ENCODE peak calls at places on chromosomes 5 and 9, in eight cellular contexts. E is fibroblast of mammary gland, H is aorta, L is mucosa of descending colon, V is ovary, X is brain microvascular endothelial cell, O is left ventricle myocardium inferior, R is bronchial epithelial cell. F is an unnamed sample.

GRCh38 chr5:105956456-105957177 is 1714.1 kb downstream of the EFNA5 start:
- DNase-seq in H (no peak), V (no peak), R (peak), O (no peak), X (no peak), E (no peak), L (no peak), F (peak)

GRCh38 chr5:143188083-143188482 is 215.4 kb downstream of the NR3C1 start:
- DNase-seq in X (no peak), O (no peak), H (no peak), V (no peak), L (no peak), E (no peak), R (no peak), F (no peak)

GRCh38 chr5:88923623-88924619 is 40.9 kb upstream of the MEF2C start:
- DNase-seq in V (no peak), L (no peak), R (no peak), E (no peak), H (no peak), O (no peak), X (no peak), F (no peak)

GRCh38 chr5:93294184-93294583 is 286.8 kb downstream of the NR2F1-AS1 start:
- DNase-seq in V (no peak), H (no peak), E (peak), O (no peak), L (no peak), X (no peak), R (peak), F (peak)

GRCh38 chr5:151905639-151906038 is 19.0 kb downstream of the GLRA1 start:
- DNase-seq in L (no peak), O (no peak), E (no peak), R (peak), V (no peak), X (peak), H (no peak), F (peak)

GRCh38 chr5:5800801-5801761 is 378.6 kb downstream of the ICE1 start:
- DNase-seq in R (no peak), X (no peak), O (peak), L (no peak), H (no peak), V (no peak), E (no peak), F (no peak)

GRCh38 chr5:109141499-109142200 is 268.1 kb downstream of the PJA2 start:
- DNase-seq in H (peak), L (no peak), V (no peak), R (no peak), E (peak), O (no peak), X (peak), F (no peak)

GRCh38 chr9:124810513-124811355 is 33.8 kb downstream of the OLFML2A start:
- DNase-seq in H (no peak), L (no peak), E (peak), R (peak), O (no peak), V (no peak), X (peak), F (peak)

DNA sequence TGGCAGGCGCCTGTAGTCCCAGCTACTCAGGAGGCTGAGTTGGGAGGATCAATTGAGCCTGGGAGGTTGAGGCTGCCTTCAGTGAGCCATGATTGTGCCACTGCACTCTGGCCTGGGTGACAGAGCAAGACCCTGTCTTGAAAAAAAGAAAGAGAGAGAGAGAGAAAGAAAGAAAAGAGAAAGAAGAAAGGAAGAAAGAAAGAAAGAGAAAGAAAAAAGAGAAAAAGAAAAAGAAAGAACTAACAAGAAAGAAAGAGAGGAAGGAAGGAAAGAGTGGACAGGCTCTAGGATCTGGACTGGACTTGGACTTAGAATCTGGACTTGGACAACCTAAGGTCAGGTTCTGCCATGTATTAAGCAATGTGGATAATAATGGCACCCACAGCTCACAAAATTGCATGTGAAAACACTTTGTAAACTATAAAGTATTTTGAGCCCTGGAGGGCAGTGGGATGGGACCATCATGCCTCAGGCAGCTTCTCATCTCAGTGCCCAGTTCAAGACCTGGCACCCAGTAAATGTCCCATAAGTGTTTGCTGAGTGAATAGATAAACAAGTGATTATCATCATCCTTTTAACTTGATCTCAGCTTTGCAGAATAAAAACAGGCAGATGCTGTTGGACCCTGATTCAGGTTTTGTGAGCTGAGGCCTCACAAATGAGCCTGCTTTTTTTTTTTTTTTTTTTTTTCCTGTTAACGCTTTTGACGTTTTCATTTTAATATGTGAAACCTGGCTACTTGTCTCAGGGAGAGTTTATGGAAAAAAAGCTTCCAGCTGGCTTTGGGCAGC is 12.8 kb upstream of the PHF19 start:
- DNase-seq in X (no peak), R (no peak), O (no peak), E (no peak), L (no peak), H (no peak), V (no peak), F (no peak)
- H3K4me3 ChIP-seq in X (no peak), R (no peak), O (no peak), E (no peak), L (no peak), H (no peak), V (no peak), F (no peak)

DNA sequence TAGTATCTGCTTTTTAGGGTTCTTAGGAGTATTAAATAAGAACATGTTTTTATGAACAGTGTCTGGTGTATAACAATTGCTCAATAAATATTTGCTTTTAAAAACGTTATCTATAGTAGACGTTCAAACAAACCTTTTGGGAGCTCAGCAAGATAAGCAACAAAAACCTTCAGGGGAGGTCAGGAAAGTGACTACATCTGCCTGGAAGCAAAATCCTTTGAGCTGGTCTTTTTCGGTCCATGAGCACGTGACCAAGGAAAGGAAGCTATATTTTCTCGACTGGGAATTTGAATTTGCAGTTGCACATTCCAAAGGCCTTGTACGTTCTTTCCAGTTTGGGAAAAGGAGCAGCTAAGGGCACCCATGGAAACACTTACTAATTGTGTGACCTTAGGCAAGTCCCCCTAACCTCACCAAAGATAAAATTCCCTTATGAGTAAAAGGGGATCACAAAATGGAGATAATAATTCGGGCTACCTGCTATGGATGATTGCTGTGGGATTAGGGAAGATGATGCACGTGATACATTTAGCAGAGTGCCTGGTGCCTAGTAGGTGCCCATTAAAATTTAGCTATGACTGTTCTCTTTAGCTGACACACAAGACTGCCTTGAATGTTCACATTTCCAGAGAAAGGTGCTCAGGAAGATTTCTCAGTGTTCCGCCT is 45.4 kb downstream of the PTTG1 start:
- DNase-seq in V (no peak), X (peak), R (no peak), E (peak), L (no peak), H (no peak), O (no peak), F (peak)
- H3K4me3 ChIP-seq in V (no peak), X (no peak), R (no peak), E (no peak), L (no peak), H (no peak), O (peak), F (no peak)

GRCh38 chr9:18480649-18481048 is 6.7 kb downstream of the ADAMTSL1 start:
- DNase-seq in X (no peak), H (no peak), O (no peak), L (no peak), E (peak), R (no peak), V (no peak), F (no peak)

GRCh38 chr9:18477719-18478118 is 3.8 kb downstream of the ADAMTSL1 start:
- DNase-seq in H (no peak), X (no peak), R (no peak), E (no peak), V (no peak), L (no peak), O (no peak), F (no peak)

GRCh38 chr9:18477121-18477705 is 3.3 kb downstream of the ADAMTSL1 start:
- DNase-seq in X (no peak), H (no peak), O (no peak), R (no peak), L (no peak), E (no peak), V (no peak), F (no peak)

GRCh38 chr9:18479405-18479804 is 5.5 kb downstream of the ADAMTSL1 start:
- DNase-seq in R (no peak), H (no peak), L (no peak), X (no peak), O (no peak), V (no peak), E (peak), F (no peak)

DNA sequence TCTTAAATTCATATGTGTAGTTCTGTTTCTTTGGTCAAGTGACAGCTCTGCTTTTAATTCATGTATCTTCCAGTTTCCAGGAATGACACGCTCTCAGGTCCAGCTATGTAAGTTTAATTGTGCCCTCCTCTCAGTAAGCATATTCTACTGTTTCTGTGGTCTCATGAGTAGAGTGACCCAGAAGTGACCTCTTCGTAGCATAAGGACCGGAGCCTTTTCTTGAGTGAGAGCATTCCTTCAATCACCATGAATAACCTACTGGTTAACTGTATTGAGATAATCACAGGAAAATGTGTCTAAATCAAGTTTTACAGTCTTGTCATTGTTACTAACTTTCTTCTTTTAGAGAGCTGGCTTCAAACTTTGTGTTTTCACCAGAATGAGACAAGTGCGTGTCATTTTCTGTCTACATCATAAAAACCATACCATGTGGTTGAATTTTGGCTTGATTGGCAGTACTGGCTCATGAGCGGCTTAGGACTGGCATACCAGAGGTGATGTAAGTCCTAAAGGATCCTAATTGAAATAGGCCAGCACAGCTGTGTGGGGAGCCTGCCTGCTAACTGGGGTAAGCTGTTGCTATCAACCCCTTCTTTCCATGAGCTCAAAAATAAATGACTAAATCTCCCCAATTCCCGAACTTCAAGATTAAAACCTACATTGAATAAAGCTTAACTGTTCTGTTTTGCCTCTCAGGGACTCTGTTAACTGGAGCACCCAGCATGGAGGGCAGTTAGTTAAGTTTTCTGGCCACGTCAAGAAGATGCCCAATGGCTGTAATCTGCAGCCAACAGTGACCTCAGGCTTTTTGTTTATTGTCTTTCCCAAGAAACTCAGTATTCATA is 4.8 kb downstream of the ADAMTSL1 start:
- DNase-seq in E (peak), V (no peak), H (peak), L (no peak), O (no peak), R (no peak), X (peak), F (no peak)
- H3K4me3 ChIP-seq in E (peak), V (no peak), H (no peak), L (no peak), O (no peak), R (no peak), X (no peak), F (no peak)

GRCh38 chr9:101398930-101399640 is 434 bp downstream of the ZNF189 start:
- DNase-seq in V (peak), L (no peak), R (no peak), O (no peak), H (no peak), X (no peak), E (no peak), F (peak)

GRCh38 chr9:101397746-101398334 is 578 bp downstream of the MRPL50 start:
- DNase-seq in R (no peak), L (no peak), V (no peak), X (no peak), E (peak), H (no peak), O (no peak), F (peak)

GRCh38 chr9:101399641-101399965 is 952 bp downstream of the ZNF189 start:
- DNase-seq in V (no peak), O (no peak), H (no peak), R (no peak), L (no peak), X (no peak), E (peak), F (no peak)

GRCh38 chr9:101398335-101398929 is at the start of the genes MRPL50 and ZNF189:
- DNase-seq in L (peak), X (peak), V (peak), E (peak), H (peak), R (peak), O (peak), F (peak)

GRCh38 chr9:101400120-101400519 is 1.5 kb downstream of the ZNF189 start:
- DNase-seq in O (peak), R (no peak), E (peak), X (peak), H (peak), V (no peak), L (no peak), F (no peak)
- H3K4me3 ChIP-seq in O (peak), R (no peak), E (peak), X (peak), H (peak), V (no peak), L (no peak), F (peak)

GRCh38 chr5:1294839-1295649 is at the start of gene TERT:
- DNase-seq in E (no peak), O (no peak), X (no peak), R (no peak), H (peak), V (no peak), L (peak), F (no peak)
- H3K4me3 ChIP-seq in E (no peak), O (peak), X (no peak), R (no peak), H (no peak), V (no peak), L (no peak), F (no peak)

DNA sequence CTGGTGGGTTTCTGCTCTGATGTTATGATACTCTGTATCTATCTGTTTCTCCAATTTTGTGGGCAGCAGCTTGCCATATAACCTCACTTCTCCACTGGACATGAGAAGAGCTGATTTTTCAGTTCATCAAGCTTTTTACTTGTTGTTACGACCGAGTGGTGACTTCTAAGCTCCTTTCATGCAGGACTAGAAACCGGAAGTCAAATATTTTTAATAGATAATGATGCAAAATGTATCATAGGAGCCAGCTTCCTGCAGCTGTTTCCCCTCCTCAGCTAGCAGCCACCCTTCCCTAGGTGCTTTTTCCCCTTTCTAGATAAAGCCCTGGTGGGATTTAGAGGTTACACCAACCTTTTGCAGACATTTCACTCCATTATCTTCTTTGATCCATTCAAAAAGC is 17.0 kb upstream of the ADAM19 start:
- DNase-seq in O (no peak), X (no peak), L (no peak), V (no peak), H (no peak), E (no peak), R (no peak), F (no peak)
- H3K4me3 ChIP-seq in O (no peak), X (no peak), L (no peak), V (no peak), H (no peak), E (no peak), R (no peak), F (no peak)

GRCh38 chr5:134022333-134022732 is 17.6 kb upstream of the VDAC1 start:
- DNase-seq in H (no peak), E (peak), V (no peak), X (no peak), L (no peak), R (no peak), O (no peak), F (no peak)

GRCh38 chr5:134020188-134020587 is 15.4 kb upstream of the VDAC1 start:
- DNase-seq in O (no peak), V (no peak), E (no peak), R (peak), X (no peak), L (peak), H (no peak), F (peak)

GRCh38 chr5:134018154-134018985 is 13.6 kb upstream of the VDAC1 start:
- DNase-seq in E (peak), R (peak), V (no peak), H (no peak), X (no peak), L (peak), O (no peak), F (peak)

GRCh38 chr5:134018986-134019316 is 14.2 kb upstream of the VDAC1 start:
- DNase-seq in X (no peak), L (no peak), R (no peak), H (no peak), E (no peak), O (no peak), V (no peak), F (no peak)

GRCh38 chr5:134019636-134020035 is 14.9 kb upstream of the VDAC1 start:
- DNase-seq in O (no peak), V (no peak), L (peak), H (no peak), X (no peak), E (no peak), R (no peak), F (no peak)
- H3K4me3 ChIP-seq in O (no peak), V (no peak), L (no peak), H (no peak), X (no peak), E (no peak), R (no peak), F (no peak)

DNA sequence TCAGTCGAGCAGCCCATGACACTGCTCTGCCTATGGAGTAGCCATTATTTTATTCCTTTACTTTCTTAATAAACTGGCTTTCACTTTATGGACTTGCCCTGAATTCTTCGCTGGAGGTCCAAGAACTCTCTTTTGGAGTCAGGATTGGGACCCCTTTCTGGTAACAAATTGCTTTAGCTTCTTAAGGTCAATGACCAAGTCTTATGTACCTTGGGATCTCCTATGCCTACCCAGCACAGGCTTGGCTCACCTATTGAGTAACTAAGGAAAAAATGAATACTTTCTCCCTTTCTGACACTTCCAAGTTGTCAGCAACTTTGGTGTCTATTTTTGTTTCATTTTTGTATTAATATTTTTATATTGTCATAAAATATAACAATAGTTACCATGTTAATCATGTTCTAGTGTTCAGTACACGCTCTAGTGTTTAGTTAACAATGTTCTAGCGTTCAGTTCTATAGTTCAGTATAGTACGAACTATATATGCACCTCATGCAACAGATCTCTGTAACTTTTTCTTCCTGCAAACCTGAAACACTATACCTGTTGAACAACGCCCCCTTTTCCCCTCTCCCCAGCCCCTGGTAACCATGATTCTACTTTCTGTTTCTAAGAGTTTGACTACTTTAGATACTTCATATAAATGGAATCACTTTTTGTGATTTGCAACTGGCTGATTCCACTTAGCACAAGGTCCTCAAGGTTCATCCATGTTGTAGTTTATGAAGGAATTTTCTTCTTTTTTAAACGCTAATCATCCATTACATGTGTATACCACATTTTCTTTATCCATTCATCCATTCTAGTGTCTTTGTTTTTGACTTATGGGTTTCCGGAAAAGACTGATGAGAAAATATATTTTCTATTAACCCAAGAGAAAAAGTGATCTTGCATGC is 1.8 kb upstream of the RHOBTB3 start:
- DNase-seq in E (no peak), L (no peak), X (no peak), O (no peak), V (no peak), R (no peak), H (no peak), F (no peak)
- H3K4me3 ChIP-seq in E (no peak), L (no peak), X (no peak), O (no peak), V (no peak), R (no peak), H (no peak), F (no peak)